ENCODE peak calls at places on chromosome 5, in seven cellular contexts. One of them, this sample, is unnamed.

GRCh38 chr5:109656829-109657228 is 32.9 kb upstream of the MAN2A1 start:
- DNase-seq in iPS-NIHi11: no peak
- DNase-seq in NCI-H524 treated with DMSO at 0.1 percent for 48 hours: no peak
- DNase-seq in stimulated activated CD8-positive, alpha-beta memory T cell treated with anti-CD3 and anti-CD28 coated beads, Interleukin-7, amount 100 ng/mL, for 1 hour: no peak
- DNase-seq in lower lobe of right lung: peak
- DNase-seq in pulmonary artery endothelial cell: peak
- DNase-seq in pons: peak
- DNase-seq in this sample: peak

GRCh38 chr5:36599986-36600779 is 6.2 kb upstream of the SLC1A3 start:
- DNase-seq in iPS-NIHi11: no peak
- DNase-seq in NCI-H524 treated with DMSO at 0.1 percent for 48 hours: no peak
- DNase-seq in stimulated activated CD8-positive, alpha-beta memory T cell treated with anti-CD3 and anti-CD28 coated beads, Interleukin-7, amount 100 ng/mL, for 1 hour: no peak
- DNase-seq in lower lobe of right lung: no peak
- DNase-seq in pulmonary artery endothelial cell: no peak
- DNase-seq in pons: no peak
- DNase-seq in this sample: no peak

GRCh38 chr5:180173875-180174586 is 35.0 kb downstream of the RASGEF1C start:
- DNase-seq in iPS-NIHi11: no peak
- DNase-seq in NCI-H524 treated with DMSO at 0.1 percent for 48 hours: no peak
- DNase-seq in stimulated activated CD8-positive, alpha-beta memory T cell treated with anti-CD3 and anti-CD28 coated beads, Interleukin-7, amount 100 ng/mL, for 1 hour: no peak
- DNase-seq in lower lobe of right lung: no peak
- DNase-seq in pulmonary artery endothelial cell: no peak
- DNase-seq in pons: peak
- DNase-seq in this sample: no peak

GRCh38 chr5:137995077-137995746 is 37.7 kb downstream of the FAM13B start:
- DNase-seq in iPS-NIHi11: peak
- DNase-seq in NCI-H524 treated with DMSO at 0.1 percent for 48 hours: no peak
- DNase-seq in stimulated activated CD8-positive, alpha-beta memory T cell treated with anti-CD3 and anti-CD28 coated beads, Interleukin-7, amount 100 ng/mL, for 1 hour: no peak
- DNase-seq in lower lobe of right lung: no peak
- DNase-seq in pulmonary artery endothelial cell: peak
- DNase-seq in pons: peak
- DNase-seq in this sample: peak

GRCh38 chr5:132030610-132031009 is 19.2 kb upstream of the ACSL6 start:
- DNase-seq in iPS-NIHi11: no peak
- DNase-seq in NCI-H524 treated with DMSO at 0.1 percent for 48 hours: no peak
- DNase-seq in stimulated activated CD8-positive, alpha-beta memory T cell treated with anti-CD3 and anti-CD28 coated beads, Interleukin-7, amount 100 ng/mL, for 1 hour: no peak
- DNase-seq in lower lobe of right lung: no peak
- DNase-seq in pulmonary artery endothelial cell: no peak
- DNase-seq in pons: no peak
- DNase-seq in this sample: no peak

GRCh38 chr5:154478224-154478565 is at the start of gene HAND1:
- DNase-seq in iPS-NIHi11: peak
- DNase-seq in NCI-H524 treated with DMSO at 0.1 percent for 48 hours: peak
- DNase-seq in stimulated activated CD8-positive, alpha-beta memory T cell treated with anti-CD3 and anti-CD28 coated beads, Interleukin-7, amount 100 ng/mL, for 1 hour: no peak
- DNase-seq in lower lobe of right lung: peak
- DNase-seq in pulmonary artery endothelial cell: no peak
- DNase-seq in pons: no peak
- DNase-seq in this sample: no peak

GRCh38 chr5:19044931-19045695 is 942.9 kb downstream of the CDH18 start:
- DNase-seq in iPS-NIHi11: no peak
- DNase-seq in NCI-H524 treated with DMSO at 0.1 percent for 48 hours: no peak
- DNase-seq in stimulated activated CD8-positive, alpha-beta memory T cell treated with anti-CD3 and anti-CD28 coated beads, Interleukin-7, amount 100 ng/mL, for 1 hour: no peak
- DNase-seq in lower lobe of right lung: no peak
- DNase-seq in pulmonary artery endothelial cell: no peak
- DNase-seq in pons: no peak
- DNase-seq in this sample: no peak

GRCh38 chr5:151058891-151059611 is 21.8 kb downstream of the TNIP1 start:
- DNase-seq in iPS-NIHi11: no peak
- DNase-seq in NCI-H524 treated with DMSO at 0.1 percent for 48 hours: no peak
- DNase-seq in stimulated activated CD8-positive, alpha-beta memory T cell treated with anti-CD3 and anti-CD28 coated beads, Interleukin-7, amount 100 ng/mL, for 1 hour: no peak
- DNase-seq in lower lobe of right lung: no peak
- DNase-seq in pulmonary artery endothelial cell: no peak
- DNase-seq in pons: no peak
- DNase-seq in this sample: no peak

GRCh38 chr5:6446042-6446441 is 2.6 kb upstream of the UBE2QL1 start:
- DNase-seq in iPS-NIHi11: no peak
- DNase-seq in NCI-H524 treated with DMSO at 0.1 percent for 48 hours: no peak
- DNase-seq in stimulated activated CD8-positive, alpha-beta memory T cell treated with anti-CD3 and anti-CD28 coated beads, Interleukin-7, amount 100 ng/mL, for 1 hour: no peak
- DNase-seq in lower lobe of right lung: no peak
- DNase-seq in pulmonary artery endothelial cell: no peak
- DNase-seq in pons: no peak
- DNase-seq in this sample: no peak

GRCh38 chr5:126915496-126915895 is 114.9 kb downstream of the MARCHF3 start:
- DNase-seq in iPS-NIHi11: no peak
- DNase-seq in NCI-H524 treated with DMSO at 0.1 percent for 48 hours: no peak
- DNase-seq in stimulated activated CD8-positive, alpha-beta memory T cell treated with anti-CD3 and anti-CD28 coated beads, Interleukin-7, amount 100 ng/mL, for 1 hour: no peak
- DNase-seq in lower lobe of right lung: no peak
- DNase-seq in pulmonary artery endothelial cell: no peak
- DNase-seq in pons: no peak
- DNase-seq in this sample: no peak

GRCh38 chr5:14298126-14298847 is 155.1 kb downstream of the TRIO start:
- DNase-seq in iPS-NIHi11: no peak
- DNase-seq in NCI-H524 treated with DMSO at 0.1 percent for 48 hours: no peak
- DNase-seq in stimulated activated CD8-positive, alpha-beta memory T cell treated with anti-CD3 and anti-CD28 coated beads, Interleukin-7, amount 100 ng/mL, for 1 hour: no peak
- DNase-seq in lower lobe of right lung: no peak
- DNase-seq in pulmonary artery endothelial cell: no peak
- DNase-seq in pons: no peak
- DNase-seq in this sample: no peak

GRCh38 chr5:170757669-170758068 is 25.9 kb upstream of the GABRP start:
- DNase-seq in iPS-NIHi11: no peak
- DNase-seq in NCI-H524 treated with DMSO at 0.1 percent for 48 hours: no peak
- DNase-seq in stimulated activated CD8-positive, alpha-beta memory T cell treated with anti-CD3 and anti-CD28 coated beads, Interleukin-7, amount 100 ng/mL, for 1 hour: no peak
- DNase-seq in lower lobe of right lung: no peak
- DNase-seq in pulmonary artery endothelial cell: no peak
- DNase-seq in pons: no peak
- DNase-seq in this sample: no peak

GRCh38 chr5:982377-983237 is 26.0 kb upstream of the NKD2 start:
- DNase-seq in iPS-NIHi11: peak
- DNase-seq in NCI-H524 treated with DMSO at 0.1 percent for 48 hours: no peak
- DNase-seq in stimulated activated CD8-positive, alpha-beta memory T cell treated with anti-CD3 and anti-CD28 coated beads, Interleukin-7, amount 100 ng/mL, for 1 hour: no peak
- DNase-seq in lower lobe of right lung: no peak
- DNase-seq in pulmonary artery endothelial cell: no peak
- DNase-seq in pons: no peak
- DNase-seq in this sample: no peak

GRCh38 chr5:138503487-138504270 is 38.4 kb downstream of the EGR1 start:
- DNase-seq in iPS-NIHi11: peak
- DNase-seq in NCI-H524 treated with DMSO at 0.1 percent for 48 hours: no peak
- DNase-seq in stimulated activated CD8-positive, alpha-beta memory T cell treated with anti-CD3 and anti-CD28 coated beads, Interleukin-7, amount 100 ng/mL, for 1 hour: no peak
- DNase-seq in lower lobe of right lung: no peak
- DNase-seq in pulmonary artery endothelial cell: peak
- DNase-seq in pons: peak
- DNase-seq in this sample: no peak

GRCh38 chr5:118578093-118578492 is 410.3 kb downstream of the DTWD2 start:
- DNase-seq in iPS-NIHi11: no peak
- DNase-seq in NCI-H524 treated with DMSO at 0.1 percent for 48 hours: no peak
- DNase-seq in stimulated activated CD8-positive, alpha-beta memory T cell treated with anti-CD3 and anti-CD28 coated beads, Interleukin-7, amount 100 ng/mL, for 1 hour: no peak
- DNase-seq in lower lobe of right lung: no peak
- DNase-seq in pulmonary artery endothelial cell: no peak
- DNase-seq in pons: peak
- DNase-seq in this sample: no peak

GRCh38 chr5:18048449-18048848 is 414.2 kb downstream of the TAF11L14 start:
- DNase-seq in iPS-NIHi11: no peak
- DNase-seq in NCI-H524 treated with DMSO at 0.1 percent for 48 hours: no peak
- DNase-seq in stimulated activated CD8-positive, alpha-beta memory T cell treated with anti-CD3 and anti-CD28 coated beads, Interleukin-7, amount 100 ng/mL, for 1 hour: no peak
- DNase-seq in lower lobe of right lung: no peak
- DNase-seq in pulmonary artery endothelial cell: no peak
- DNase-seq in pons: no peak
- DNase-seq in this sample: no peak

GRCh38 chr5:67607958-67608357 is 411.4 kb upstream of the CD180 start:
- DNase-seq in iPS-NIHi11: no peak
- DNase-seq in NCI-H524 treated with DMSO at 0.1 percent for 48 hours: no peak
- DNase-seq in stimulated activated CD8-positive, alpha-beta memory T cell treated with anti-CD3 and anti-CD28 coated beads, Interleukin-7, amount 100 ng/mL, for 1 hour: no peak
- DNase-seq in lower lobe of right lung: no peak
- DNase-seq in pulmonary artery endothelial cell: no peak
- DNase-seq in pons: no peak
- DNase-seq in this sample: no peak

GRCh38 chr5:125813221-125813974 is 609.8 kb upstream of the GRAMD2B start:
- DNase-seq in iPS-NIHi11: no peak
- DNase-seq in NCI-H524 treated with DMSO at 0.1 percent for 48 hours: no peak
- DNase-seq in stimulated activated CD8-positive, alpha-beta memory T cell treated with anti-CD3 and anti-CD28 coated beads, Interleukin-7, amount 100 ng/mL, for 1 hour: no peak
- DNase-seq in lower lobe of right lung: no peak
- DNase-seq in pulmonary artery endothelial cell: no peak
- DNase-seq in pons: peak
- DNase-seq in this sample: no peak

GRCh38 chr5:170632985-170633234 is 129.1 kb downstream of the KCNIP1 start:
- DNase-seq in iPS-NIHi11: peak
- DNase-seq in NCI-H524 treated with DMSO at 0.1 percent for 48 hours: no peak
- DNase-seq in stimulated activated CD8-positive, alpha-beta memory T cell treated with anti-CD3 and anti-CD28 coated beads, Interleukin-7, amount 100 ng/mL, for 1 hour: peak
- DNase-seq in lower lobe of right lung: peak
- DNase-seq in pulmonary artery endothelial cell: no peak
- DNase-seq in pons: no peak
- DNase-seq in this sample: no peak

This sample was measured in GF-D8.